ENCODE peak calls at places on chromosomes 5 and 9, in ten cellular contexts. One of them, this sample, is unnamed.

GRCh38 chr9:127754761-127755557 is 19.9 kb upstream of the TOR2A start:
- DNase-seq in left lung: no peak
- DNase-seq in fibroblast of lung: no peak
- DNase-seq in ovary: no peak
- DNase-seq in A549: no peak
- DNase-seq in tibial nerve: no peak
- DNase-seq in mammary epithelial cell: no peak
- DNase-seq in lower lobe of right lung: no peak
- DNase-seq in PC-3: no peak
- DNase-seq in uterus: no peak
- DNase-seq in this sample: no peak

GRCh38 chr5:170168002-170168401 is 62.3 kb downstream of the FOXI1 start:
- DNase-seq in left lung: no peak
- DNase-seq in fibroblast of lung: no peak
- DNase-seq in ovary: no peak
- DNase-seq in A549: no peak
- DNase-seq in tibial nerve: no peak
- DNase-seq in mammary epithelial cell: no peak
- DNase-seq in lower lobe of right lung: no peak
- DNase-seq in PC-3: no peak
- DNase-seq in uterus: no peak
- DNase-seq in this sample: no peak

GRCh38 chr9:5436441-5436840 is 1.3 kb downstream of the PLGRKT start:
- DNase-seq in left lung: no peak
- DNase-seq in fibroblast of lung: no peak
- DNase-seq in ovary: no peak
- DNase-seq in A549: no peak
- DNase-seq in tibial nerve: no peak
- DNase-seq in mammary epithelial cell: no peak
- DNase-seq in lower lobe of right lung: no peak
- DNase-seq in PC-3: peak; percentile 48
- DNase-seq in uterus: no peak
- DNase-seq in this sample: no peak

GRCh38 chr5:121573844-121574243 is 277.8 kb upstream of the FTMT start:
- DNase-seq in left lung: no peak
- DNase-seq in fibroblast of lung: peak; percentile 45
- DNase-seq in ovary: no peak
- DNase-seq in A549: no peak
- DNase-seq in tibial nerve: no peak
- DNase-seq in mammary epithelial cell: no peak
- DNase-seq in lower lobe of right lung: no peak
- DNase-seq in PC-3: no peak
- DNase-seq in uterus: no peak
- DNase-seq in this sample: no peak

GRCh38 chr5:21774791-21775190 is 1078.4 kb downstream of the CDH12 start:
- DNase-seq in left lung: no peak
- DNase-seq in fibroblast of lung: peak; percentile 61
- DNase-seq in ovary: no peak
- DNase-seq in A549: peak; percentile 11
- DNase-seq in tibial nerve: no peak
- DNase-seq in mammary epithelial cell: peak; percentile 95
- DNase-seq in lower lobe of right lung: no peak
- DNase-seq in PC-3: peak; percentile 100
- DNase-seq in uterus: no peak
- DNase-seq in this sample: no peak

GRCh38 chr5:160464466-160464797 is 42.8 kb downstream of the PTTG1 start:
- DNase-seq in left lung: no peak
- DNase-seq in fibroblast of lung: no peak
- DNase-seq in ovary: no peak
- DNase-seq in A549: no peak
- DNase-seq in tibial nerve: no peak
- DNase-seq in mammary epithelial cell: no peak
- DNase-seq in lower lobe of right lung: no peak
- DNase-seq in PC-3: no peak
- DNase-seq in uterus: no peak
- DNase-seq in this sample: no peak

GRCh38 chr5:69512740-69513260 is 20.2 kb downstream of the OCLN start:
- DNase-seq in left lung: no peak
- DNase-seq in fibroblast of lung: peak; percentile 85
- DNase-seq in ovary: no peak
- DNase-seq in A549: no peak
- DNase-seq in tibial nerve: no peak
- DNase-seq in mammary epithelial cell: peak; percentile 81
- DNase-seq in lower lobe of right lung: no peak
- DNase-seq in PC-3: peak; percentile 71
- DNase-seq in uterus: no peak
- DNase-seq in this sample: no peak

GRCh38 chr5:91125916-91126315 is 257.2 kb downstream of the ARRDC3 start:
- DNase-seq in left lung: no peak
- DNase-seq in fibroblast of lung: no peak
- DNase-seq in ovary: no peak
- DNase-seq in A549: no peak
- DNase-seq in tibial nerve: no peak
- DNase-seq in mammary epithelial cell: no peak
- DNase-seq in lower lobe of right lung: no peak
- DNase-seq in PC-3: peak; percentile 15
- DNase-seq in uterus: no peak
- DNase-seq in this sample: no peak

GRCh38 chr5:172658391-172658790 is 17.3 kb downstream of the NEURL1B start:
- DNase-seq in left lung: no peak
- DNase-seq in fibroblast of lung: no peak
- DNase-seq in ovary: no peak
- DNase-seq in A549: no peak
- DNase-seq in tibial nerve: no peak
- DNase-seq in mammary epithelial cell: no peak
- DNase-seq in lower lobe of right lung: no peak
- DNase-seq in PC-3: no peak
- DNase-seq in uterus: no peak
- DNase-seq in this sample: peak; percentile 32

GRCh38 chr9:134285215-134285845 is 40.9 kb upstream of the RXRA start:
- DNase-seq in left lung: peak; percentile 58
- DNase-seq in fibroblast of lung: no peak
- DNase-seq in ovary: no peak
- DNase-seq in A549: no peak
- DNase-seq in tibial nerve: no peak
- DNase-seq in mammary epithelial cell: peak; percentile 32
- DNase-seq in lower lobe of right lung: no peak
- DNase-seq in PC-3: no peak
- DNase-seq in uterus: no peak
- DNase-seq in this sample: no peak

GRCh38 chr5:75058986-75059508 is 6.7 kb upstream of the GCNT4 start:
- DNase-seq in left lung: no peak
- DNase-seq in fibroblast of lung: no peak
- DNase-seq in ovary: no peak
- DNase-seq in A549: no peak
- DNase-seq in tibial nerve: no peak
- DNase-seq in mammary epithelial cell: no peak
- DNase-seq in lower lobe of right lung: no peak
- DNase-seq in PC-3: peak; percentile 9
- DNase-seq in uterus: no peak
- DNase-seq in this sample: no peak
- H3K4me1 ChIP-seq in left lung: peaks cover 8% of the 10 kb centered on the region
- H3K4me1 ChIP-seq in fibroblast of lung: peaks cover 4% of the 10 kb centered on the region
- H3K4me1 ChIP-seq in ovary: peaks cover 3% of the 10 kb centered on the region
- H3K4me1 ChIP-seq in A549: peaks cover 3% of the 10 kb centered on the region
- H3K4me1 ChIP-seq in tibial nerve: peaks cover 5% of the 10 kb centered on the region
- H3K4me1 ChIP-seq in mammary epithelial cell: peaks cover 10% of the 10 kb centered on the region
- H3K4me1 ChIP-seq in lower lobe of right lung: peaks cover 7% of the 10 kb centered on the region
- H3K4me1 ChIP-seq in PC-3: no peaks in the 10 kb centered on the region
- H3K4me1 ChIP-seq in uterus: no peaks in the 10 kb centered on the region
- H3K4me1 ChIP-seq in this sample: peaks cover 7% of the 10 kb centered on the region

GRCh38 chr9:37775216-37775919 is 9.5 kb downstream of the EXOSC3 start:
- DNase-seq in left lung: no peak
- DNase-seq in fibroblast of lung: no peak
- DNase-seq in ovary: no peak
- DNase-seq in A549: no peak
- DNase-seq in tibial nerve: no peak
- DNase-seq in mammary epithelial cell: no peak
- DNase-seq in lower lobe of right lung: no peak
- DNase-seq in PC-3: peak; percentile 33
- DNase-seq in uterus: no peak
- DNase-seq in this sample: no peak
- H3K4me3 ChIP-seq in left lung: no peak overlapping the region
- H3K4me3 ChIP-seq in fibroblast of lung: no peak overlapping the region
- H3K4me3 ChIP-seq in ovary: no peak overlapping the region
- H3K4me3 ChIP-seq in A549: no peak overlapping the region
- H3K4me3 ChIP-seq in tibial nerve: no peak overlapping the region
- H3K4me3 ChIP-seq in mammary epithelial cell: no peak overlapping the region
- H3K4me3 ChIP-seq in lower lobe of right lung: no peak overlapping the region
- H3K4me3 ChIP-seq in PC-3: no peak overlapping the region
- H3K4me3 ChIP-seq in uterus: no peak overlapping the region
- H3K4me3 ChIP-seq in this sample: no peak overlapping the region

GRCh38 chr5:157562111-157562581 is 13.4 kb downstream of the ADAM19 start:
- DNase-seq in left lung: no peak
- DNase-seq in fibroblast of lung: peak; percentile 39
- DNase-seq in ovary: no peak
- DNase-seq in A549: no peak
- DNase-seq in tibial nerve: peak; percentile 79
- DNase-seq in mammary epithelial cell: no peak
- DNase-seq in lower lobe of right lung: no peak
- DNase-seq in PC-3: no peak
- DNase-seq in uterus: no peak
- DNase-seq in this sample: no peak

GRCh38 chr5:157561105-157561504 is 14.5 kb downstream of the ADAM19 start:
- DNase-seq in left lung: no peak
- DNase-seq in fibroblast of lung: no peak
- DNase-seq in ovary: no peak
- DNase-seq in A549: no peak
- DNase-seq in tibial nerve: no peak
- DNase-seq in mammary epithelial cell: no peak
- DNase-seq in lower lobe of right lung: no peak
- DNase-seq in PC-3: no peak
- DNase-seq in uterus: no peak
- DNase-seq in this sample: no peak

GRCh38 chr5:157563373-157564148 is 12.0 kb downstream of the ADAM19 start:
- DNase-seq in left lung: no peak
- DNase-seq in fibroblast of lung: peak; percentile 87
- DNase-seq in ovary: peak; percentile 47
- DNase-seq in A549: no peak
- DNase-seq in tibial nerve: no peak
- DNase-seq in mammary epithelial cell: no peak
- DNase-seq in lower lobe of right lung: no peak
- DNase-seq in PC-3: peak; percentile 77
- DNase-seq in uterus: peak; percentile 43
- DNase-seq in this sample: no peak

GRCh38 chr5:157566902-157567489 is 8.6 kb downstream of the ADAM19 start:
- DNase-seq in left lung: no peak
- DNase-seq in fibroblast of lung: no peak
- DNase-seq in ovary: no peak
- DNase-seq in A549: no peak
- DNase-seq in tibial nerve: no peak
- DNase-seq in mammary epithelial cell: no peak
- DNase-seq in lower lobe of right lung: no peak
- DNase-seq in PC-3: no peak
- DNase-seq in uterus: no peak
- DNase-seq in this sample: no peak

GRCh38 chr5:157564149-157564711 is 11.3 kb downstream of the ADAM19 start:
- DNase-seq in left lung: no peak
- DNase-seq in fibroblast of lung: no peak
- DNase-seq in ovary: no peak
- DNase-seq in A549: no peak
- DNase-seq in tibial nerve: no peak
- DNase-seq in mammary epithelial cell: no peak
- DNase-seq in lower lobe of right lung: no peak
- DNase-seq in PC-3: no peak
- DNase-seq in uterus: no peak
- DNase-seq in this sample: no peak
- TF ChIP-seq CTCF in left lung: no peak
- TF ChIP-seq CTCF in fibroblast of lung: no peak
- TF ChIP-seq CTCF in ovary: no peak
- TF ChIP-seq CTCF in A549: no peak
- TF ChIP-seq CTCF in tibial nerve: no peak
- TF ChIP-seq CTCF in mammary epithelial cell: no peak
- TF ChIP-seq CTCF in lower lobe of right lung: peak; percentile 24
- TF ChIP-seq CTCF in PC-3: no peak
- TF ChIP-seq CTCF in uterus: no peak
- TF ChIP-seq CTCF in this sample: no peak

GRCh38 chr9:129496187-129497063 is 124.5 kb downstream of the C9orf50 start:
- DNase-seq in left lung: peak; percentile 98
- DNase-seq in fibroblast of lung: peak; percentile 96
- DNase-seq in ovary: peak; percentile 96
- DNase-seq in A549: peak; percentile 94
- DNase-seq in tibial nerve: peak; percentile 96
- DNase-seq in mammary epithelial cell: peak; percentile 78
- DNase-seq in lower lobe of right lung: peak; percentile 95
- DNase-seq in PC-3: peak; percentile 81
- DNase-seq in uterus: peak; percentile 98
- DNase-seq in this sample: peak; percentile 93

GRCh38 chr9:129493714-129494047 is 127.2 kb downstream of the C9orf50 start:
- DNase-seq in left lung: no peak
- DNase-seq in fibroblast of lung: no peak
- DNase-seq in ovary: no peak
- DNase-seq in A549: no peak
- DNase-seq in tibial nerve: no peak
- DNase-seq in mammary epithelial cell: no peak
- DNase-seq in lower lobe of right lung: no peak
- DNase-seq in PC-3: no peak
- DNase-seq in uterus: no peak
- DNase-seq in this sample: no peak

GRCh38 chr9:129493002-129493713 is 127.7 kb downstream of the C9orf50 start:
- DNase-seq in left lung: peak; percentile 2
- DNase-seq in fibroblast of lung: no peak
- DNase-seq in ovary: peak; percentile 25
- DNase-seq in A549: no peak
- DNase-seq in tibial nerve: no peak
- DNase-seq in mammary epithelial cell: no peak
- DNase-seq in lower lobe of right lung: no peak
- DNase-seq in PC-3: no peak
- DNase-seq in uterus: no peak
- DNase-seq in this sample: no peak

GRCh38 chr9:129495422-129496186 is 125.3 kb downstream of the C9orf50 start:
- DNase-seq in left lung: peak; percentile 96
- DNase-seq in fibroblast of lung: peak; percentile 88
- DNase-seq in ovary: peak; percentile 98
- DNase-seq in A549: peak; percentile 97
- DNase-seq in tibial nerve: peak; percentile 90
- DNase-seq in mammary epithelial cell: peak; percentile 63
- DNase-seq in lower lobe of right lung: peak; percentile 96
- DNase-seq in PC-3: peak; percentile 75
- DNase-seq in uterus: peak; percentile 95
- DNase-seq in this sample: peak; percentile 93

DNA sequence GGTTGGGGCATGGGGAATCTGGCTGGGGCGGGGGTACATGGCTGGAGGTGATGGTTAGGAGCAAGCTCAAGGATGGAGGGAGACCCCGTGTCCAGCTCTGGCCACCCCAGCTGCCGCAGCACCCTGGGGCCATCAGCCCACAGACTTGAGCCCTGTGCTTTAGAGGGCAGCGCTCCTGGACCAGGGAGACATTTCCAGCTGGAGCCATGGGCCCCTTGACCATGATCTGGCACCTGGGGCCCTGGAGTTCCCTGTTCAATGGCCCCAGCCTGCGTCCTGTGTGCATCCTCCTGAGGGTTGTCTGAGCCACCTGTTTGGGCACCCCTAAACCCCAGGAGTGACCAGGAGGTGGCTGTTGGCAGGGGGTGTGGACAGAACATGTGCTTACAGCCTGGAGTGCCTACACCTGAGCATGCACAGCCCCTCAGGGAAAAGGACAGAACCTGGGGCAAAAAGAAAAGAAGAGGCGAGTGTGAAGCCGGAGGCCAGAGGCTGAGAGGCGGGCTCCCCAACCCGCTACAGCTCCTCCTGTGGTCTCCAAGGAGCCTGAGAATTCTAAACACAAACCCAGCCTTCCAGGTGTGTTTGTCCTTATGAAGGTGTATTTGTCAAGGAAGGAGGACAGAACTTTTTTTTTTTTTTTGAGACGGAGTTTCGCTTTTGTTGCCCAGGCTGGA is 126.7 kb downstream of the C9orf50 start:
- DNase-seq in left lung: peak; percentile 70
- DNase-seq in fibroblast of lung: no peak
- DNase-seq in ovary: peak; percentile 38
- DNase-seq in A549: no peak
- DNase-seq in tibial nerve: no peak
- DNase-seq in mammary epithelial cell: no peak
- DNase-seq in lower lobe of right lung: peak; percentile 64
- DNase-seq in PC-3: no peak
- DNase-seq in uterus: no peak
- DNase-seq in this sample: no peak
- H3K4me1 ChIP-seq in left lung: peaks cover 90% of the 10 kb centered on the region
- H3K4me1 ChIP-seq in fibroblast of lung: peaks cover 47% of the 10 kb centered on the region
- H3K4me1 ChIP-seq in ovary: peaks cover 30% of the 10 kb centered on the region
- H3K4me1 ChIP-seq in A549: peaks cover 86% of the 10 kb centered on the region
- H3K4me1 ChIP-seq in tibial nerve: peaks cover 39% of the 10 kb centered on the region
- H3K4me1 ChIP-seq in mammary epithelial cell: peaks cover 16% of the 10 kb centered on the region
- H3K4me1 ChIP-seq in lower lobe of right lung: peaks cover 87% of the 10 kb centered on the region
- H3K4me1 ChIP-seq in PC-3: peaks cover 40% of the 10 kb centered on the region
- H3K4me1 ChIP-seq in uterus: peaks cover 4% of the 10 kb centered on the region
- H3K4me1 ChIP-seq in this sample: peaks cover 92% of the 10 kb centered on the region